ENCODE peak calls at places on chromosomes 1 and 21, in four cellular contexts. One of them, this sample, is unnamed.

GRCh38 chr1:57770772-57771171 is 346.9 kb upstream of the DAB1 start:
- DNase-seq in SK-N-MC: no peak
- DNase-seq in left lung: no peak
- DNase-seq in CD8-positive, alpha-beta T cell: no peak
- DNase-seq in this sample: no peak

GRCh38 chr1:186082235-186082937 is 292.7 kb downstream of the TPR start:
- DNase-seq in SK-N-MC: peak; percentile 97
- DNase-seq in CD8-positive, alpha-beta T cell: no peak
- DNase-seq in left lung: peak; percentile 68
- DNase-seq in this sample: peak; percentile 92

GRCh38 chr1:4447778-4448360 is 206.5 kb upstream of the AJAP1 start:
- DNase-seq in left lung: no peak
- DNase-seq in SK-N-MC: no peak
- DNase-seq in CD8-positive, alpha-beta T cell: no peak
- DNase-seq in this sample: no peak

GRCh38 chr1:160004001-160004400 is 27.8 kb downstream of the PIGM start:
- DNase-seq in CD8-positive, alpha-beta T cell: no peak
- DNase-seq in SK-N-MC: no peak
- DNase-seq in left lung: no peak
- DNase-seq in this sample: no peak

GRCh38 chr1:233015965-233016364 is 65.6 kb downstream of the NTPCR start:
- DNase-seq in CD8-positive, alpha-beta T cell: no peak
- DNase-seq in SK-N-MC: no peak
- DNase-seq in left lung: no peak
- DNase-seq in this sample: no peak

GRCh38 chr1:113456967-113457366 is 66.7 kb downstream of the MAGI3 start:
- DNase-seq in left lung: no peak
- DNase-seq in CD8-positive, alpha-beta T cell: no peak
- DNase-seq in SK-N-MC: no peak
- DNase-seq in this sample: peak; percentile 61

GRCh38 chr1:155093938-155094621 is 15.4 kb downstream of the EFNA3 start:
- DNase-seq in CD8-positive, alpha-beta T cell: no peak
- DNase-seq in SK-N-MC: no peak
- DNase-seq in left lung: no peak
- DNase-seq in this sample: no peak

GRCh38 chr1:231799363-231799986 is 172.9 kb downstream of the DISC1 start:
- DNase-seq in CD8-positive, alpha-beta T cell: no peak
- DNase-seq in SK-N-MC: no peak
- DNase-seq in left lung: no peak
- DNase-seq in this sample: no peak

GRCh38 chr1:84598846-84599741 is 24.9 kb upstream of the CTBS start:
- DNase-seq in SK-N-MC: no peak
- DNase-seq in left lung: no peak
- DNase-seq in CD8-positive, alpha-beta T cell: no peak
- DNase-seq in this sample: no peak

GRCh38 chr1:17729909-17730308 is 25.2 kb upstream of the ACTL8 start:
- DNase-seq in left lung: no peak
- DNase-seq in CD8-positive, alpha-beta T cell: no peak
- DNase-seq in SK-N-MC: no peak
- DNase-seq in this sample: no peak

GRCh38 chr1:37151789-37152188 is 117.5 kb upstream of the GRIK3 start:
- DNase-seq in CD8-positive, alpha-beta T cell: no peak
- DNase-seq in left lung: no peak
- DNase-seq in SK-N-MC: no peak
- DNase-seq in this sample: peak; percentile 57

GRCh38 chr1:39159224-39160036 is 45.1 kb upstream of the MACF1 start:
- DNase-seq in SK-N-MC: no peak
- DNase-seq in left lung: peak; percentile 57
- DNase-seq in CD8-positive, alpha-beta T cell: no peak
- DNase-seq in this sample: no peak

GRCh38 chr1:23178931-23179330 is 10.3 kb upstream of the LUZP1 start:
- DNase-seq in left lung: no peak
- DNase-seq in SK-N-MC: no peak
- DNase-seq in CD8-positive, alpha-beta T cell: no peak
- DNase-seq in this sample: no peak

GRCh38 chr1:6813165-6813564 is 27.9 kb downstream of the CAMTA1 start:
- DNase-seq in CD8-positive, alpha-beta T cell: no peak
- DNase-seq in left lung: no peak
- DNase-seq in SK-N-MC: no peak
- DNase-seq in this sample: no peak

GRCh38 chr1:6809461-6809860 is 24.2 kb downstream of the CAMTA1 start:
- DNase-seq in CD8-positive, alpha-beta T cell: no peak
- DNase-seq in SK-N-MC: no peak
- DNase-seq in left lung: no peak
- DNase-seq in this sample: no peak

GRCh38 chr1:6807782-6808181 is 22.5 kb downstream of the CAMTA1 start:
- DNase-seq in left lung: no peak
- DNase-seq in SK-N-MC: no peak
- DNase-seq in CD8-positive, alpha-beta T cell: no peak
- DNase-seq in this sample: no peak

GRCh38 chr1:6815722-6816121 is 30.5 kb downstream of the CAMTA1 start:
- DNase-seq in SK-N-MC: no peak
- DNase-seq in left lung: no peak
- DNase-seq in CD8-positive, alpha-beta T cell: no peak
- DNase-seq in this sample: no peak

GRCh38 chr1:6811587-6811986 is 26.3 kb downstream of the CAMTA1 start:
- DNase-seq in CD8-positive, alpha-beta T cell: no peak
- DNase-seq in SK-N-MC: no peak
- DNase-seq in left lung: no peak
- DNase-seq in this sample: no peak
- H3K4me3 ChIP-seq in CD8-positive, alpha-beta T cell: no peak overlapping the region
- H3K4me3 ChIP-seq in SK-N-MC: no peak overlapping the region
- H3K4me3 ChIP-seq in left lung: no peak overlapping the region
- H3K4me3 ChIP-seq in this sample: no peak overlapping the region

GRCh38 chr1:67746299-67746698 is 61.3 kb downstream of the GADD45A start:
- DNase-seq in CD8-positive, alpha-beta T cell: no peak
- DNase-seq in SK-N-MC: no peak
- DNase-seq in left lung: no peak
- DNase-seq in this sample: no peak
- H3K4me3 ChIP-seq in CD8-positive, alpha-beta T cell: no peak overlapping the region
- H3K4me3 ChIP-seq in SK-N-MC: no peak overlapping the region
- H3K4me3 ChIP-seq in left lung: no peak overlapping the region
- H3K4me3 ChIP-seq in this sample: no peak overlapping the region

DNA sequence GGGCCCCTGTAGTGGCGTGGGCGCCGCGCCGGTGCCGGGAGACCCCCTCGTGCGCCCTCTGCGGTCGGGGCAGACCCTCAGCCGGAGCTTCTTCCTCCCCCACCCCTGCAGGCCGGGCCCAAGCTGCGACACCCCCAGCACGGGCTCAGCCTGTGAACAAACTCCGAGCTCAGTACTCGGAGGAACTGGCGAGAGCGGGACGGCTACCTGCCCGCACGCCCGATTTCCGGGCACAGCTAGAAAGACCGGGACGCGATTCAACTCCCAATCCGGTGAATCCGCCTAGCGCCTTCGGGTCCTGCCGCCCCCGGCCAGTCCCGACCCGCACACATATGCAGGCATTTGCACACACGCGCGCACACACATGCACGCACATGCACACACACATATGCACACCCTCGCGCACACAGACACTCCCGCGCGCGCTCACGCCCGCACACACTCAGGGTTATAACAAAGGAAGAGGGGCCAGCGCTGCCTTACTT is 580 bp upstream of the BLACAT1 start:
- DNase-seq in CD8-positive, alpha-beta T cell: no peak
- DNase-seq in left lung: no peak
- DNase-seq in SK-N-MC: no peak
- DNase-seq in this sample: no peak
- H3K4me3 ChIP-seq in CD8-positive, alpha-beta T cell: peak overlapping the region; percentile 41
- H3K4me3 ChIP-seq in left lung: no peak overlapping the region
- H3K4me3 ChIP-seq in SK-N-MC: peak overlapping the region; percentile 57
- H3K4me3 ChIP-seq in this sample: no peak overlapping the region

GRCh38 chr1:109396513-109396839 is 1.2 kb downstream of the SORT1 start:
- DNase-seq in CD8-positive, alpha-beta T cell: no peak
- DNase-seq in SK-N-MC: no peak
- DNase-seq in left lung: no peak
- DNase-seq in this sample: no peak
- H3K4me3 ChIP-seq in CD8-positive, alpha-beta T cell: no peak overlapping the region
- H3K4me3 ChIP-seq in SK-N-MC: peak overlapping the region; percentile 76
- H3K4me3 ChIP-seq in left lung: peak overlapping the region; percentile 50
- H3K4me3 ChIP-seq in this sample: no peak overlapping the region

GRCh38 chr1:178057863-178058576 is 35.9 kb upstream of the RASAL2 start:
- DNase-seq in left lung: no peak
- DNase-seq in CD8-positive, alpha-beta T cell: no peak
- DNase-seq in SK-N-MC: no peak
- DNase-seq in this sample: peak; percentile 34

GRCh38 chr1:178055779-178056471 is 38.0 kb upstream of the RASAL2 start:
- DNase-seq in CD8-positive, alpha-beta T cell: no peak
- DNase-seq in SK-N-MC: no peak
- DNase-seq in left lung: peak; percentile 55
- DNase-seq in this sample: no peak

GRCh38 chr1:178057131-178057765 is 36.7 kb upstream of the RASAL2 start:
- DNase-seq in left lung: no peak
- DNase-seq in CD8-positive, alpha-beta T cell: no peak
- DNase-seq in SK-N-MC: no peak
- DNase-seq in this sample: no peak

GRCh38 chr1:178052650-178053461 is 41.0 kb upstream of the RASAL2 start:
- DNase-seq in left lung: no peak
- DNase-seq in CD8-positive, alpha-beta T cell: no peak
- DNase-seq in SK-N-MC: no peak
- DNase-seq in this sample: no peak

GRCh38 chr1:178055093-178055492 is 38.8 kb upstream of the RASAL2 start:
- DNase-seq in CD8-positive, alpha-beta T cell: no peak
- DNase-seq in SK-N-MC: no peak
- DNase-seq in left lung: peak; percentile 56
- DNase-seq in this sample: no peak
- H3K4me3 ChIP-seq in CD8-positive, alpha-beta T cell: no peak overlapping the region
- H3K4me3 ChIP-seq in SK-N-MC: no peak overlapping the region
- H3K4me3 ChIP-seq in left lung: no peak overlapping the region
- H3K4me3 ChIP-seq in this sample: no peak overlapping the region

DNA sequence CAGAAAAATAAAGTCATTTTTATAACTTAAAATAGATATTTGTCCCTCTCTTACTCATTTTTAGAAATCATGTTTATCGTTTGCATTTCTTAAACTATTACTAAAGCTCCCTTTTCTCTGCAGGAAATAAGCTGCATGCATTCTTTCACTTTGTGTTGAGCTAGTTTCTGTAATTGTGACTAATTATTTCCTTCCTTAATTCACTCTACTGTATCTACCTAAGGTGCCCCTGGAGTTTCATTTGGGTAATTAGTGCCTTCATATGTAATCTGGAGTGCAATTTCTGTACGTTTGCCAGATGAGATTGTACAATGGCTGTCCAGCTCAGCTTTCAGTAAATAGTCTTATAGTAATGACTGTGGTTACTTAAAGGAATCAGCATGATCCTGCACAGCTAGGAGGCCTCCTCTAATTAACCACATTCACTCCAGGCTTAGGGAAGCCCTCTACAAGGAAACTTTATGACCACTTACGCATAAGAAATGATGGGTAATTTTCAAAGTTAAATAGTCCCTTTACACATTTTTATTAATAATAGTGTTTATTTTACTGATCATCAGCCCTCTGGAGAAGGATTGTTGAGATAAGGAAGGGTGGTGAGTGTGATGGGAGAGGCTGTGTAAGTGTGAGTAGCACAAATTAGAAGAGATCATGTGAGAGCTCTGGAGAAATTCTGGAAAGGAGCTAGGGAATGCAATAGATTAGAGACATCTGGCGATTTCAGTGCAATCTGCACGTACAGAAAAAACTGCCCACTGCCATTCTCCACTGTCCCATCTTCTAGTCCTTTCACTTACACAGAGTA is 86.8 kb downstream of the LRRC8C start:
- DNase-seq in SK-N-MC: peak; percentile 87
- DNase-seq in CD8-positive, alpha-beta T cell: no peak
- DNase-seq in left lung: no peak
- DNase-seq in this sample: no peak
- H3K4me3 ChIP-seq in SK-N-MC: peak overlapping the region; percentile 58
- H3K4me3 ChIP-seq in CD8-positive, alpha-beta T cell: no peak overlapping the region
- H3K4me3 ChIP-seq in left lung: no peak overlapping the region
- H3K4me3 ChIP-seq in this sample: no peak overlapping the region

GRCh38 chr21:38900499-38900898 is 94.8 kb downstream of the ETS2 start:
- DNase-seq in SK-N-MC: no peak
- DNase-seq in CD8-positive, alpha-beta T cell: no peak
- DNase-seq in left lung: no peak
- DNase-seq in this sample: no peak

GRCh38 chr21:38905751-38906150 is 100.0 kb downstream of the ETS2 start:
- DNase-seq in SK-N-MC: no peak
- DNase-seq in CD8-positive, alpha-beta T cell: no peak
- DNase-seq in left lung: no peak
- DNase-seq in this sample: no peak

GRCh38 chr21:38905328-38905727 is 99.6 kb downstream of the ETS2 start:
- DNase-seq in left lung: no peak
- DNase-seq in CD8-positive, alpha-beta T cell: no peak
- DNase-seq in SK-N-MC: no peak
- DNase-seq in this sample: no peak

GRCh38 chr21:38903578-38904193 is 98.0 kb downstream of the ETS2 start:
- DNase-seq in CD8-positive, alpha-beta T cell: no peak
- DNase-seq in left lung: no peak
- DNase-seq in SK-N-MC: no peak
- DNase-seq in this sample: peak; percentile 79

DNA sequence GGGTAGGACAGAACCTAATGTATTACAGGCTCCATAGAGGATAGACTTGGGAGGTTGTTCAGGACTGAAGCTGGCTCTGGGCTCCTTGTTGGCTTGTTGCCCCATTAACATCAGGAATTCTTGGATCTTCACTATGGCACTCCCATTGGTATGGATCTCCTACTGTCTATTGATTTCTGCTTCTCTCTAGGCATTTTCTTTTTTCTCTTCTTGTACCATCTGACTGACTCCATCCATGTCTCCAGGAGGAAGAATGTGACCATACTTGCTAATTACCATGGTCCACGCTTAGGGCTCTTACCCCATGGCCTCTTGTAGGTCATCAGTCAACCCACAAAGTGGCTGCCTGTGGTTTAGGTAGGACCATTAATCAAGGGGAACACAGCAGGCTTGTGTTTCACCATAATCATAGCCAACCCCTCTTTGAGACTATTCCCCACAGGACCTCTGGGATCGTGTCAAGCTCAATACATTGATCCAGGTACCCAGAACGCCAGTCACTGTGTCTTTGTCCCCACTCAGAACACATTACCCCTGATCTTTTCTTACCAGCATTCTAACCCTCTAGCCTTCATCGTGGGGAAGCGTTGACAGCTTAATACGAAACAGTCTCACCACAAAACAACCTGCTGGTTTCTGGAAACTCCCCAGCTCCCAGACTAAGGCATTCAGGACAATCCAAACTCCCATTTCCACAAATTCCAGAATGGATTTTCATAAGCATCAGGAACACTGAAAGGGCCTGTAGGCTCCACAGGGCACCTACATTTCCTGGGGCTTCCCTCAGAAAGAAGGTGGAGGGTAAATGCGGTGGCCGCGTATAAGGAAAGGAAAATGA is 97.1 kb downstream of the ETS2 start:
- DNase-seq in left lung: no peak
- DNase-seq in SK-N-MC: no peak
- DNase-seq in CD8-positive, alpha-beta T cell: no peak
- DNase-seq in this sample: no peak
- H3K4me3 ChIP-seq in left lung: no peak overlapping the region
- H3K4me3 ChIP-seq in SK-N-MC: no peak overlapping the region
- H3K4me3 ChIP-seq in CD8-positive, alpha-beta T cell: no peak overlapping the region
- H3K4me3 ChIP-seq in this sample: no peak overlapping the region